ENCODE peak calls at places on chromosome 14, in nine cellular contexts. C is KG1; H is activated CD8-positive, alpha-beta T cell treated with anti-CD3 and anti-CD28 coated beads, Interleukin-2, amount 10 ng/mL, durations not matched to agents 7 days and 5 days; G is astrocyte of the hippocampus; L is CD4-positive, alpha-beta memory T cell; E is EH; B is right cardiac atrium; K is fibroblast of lung; S is CD4-positive, CD25-positive, alpha-beta regulatory T cell. V is an unnamed sample.

GRCh38 chr14:97219356-97220017 is 422.3 kb downstream of the VRK1 start:
- DNase-seq in K (no peak), G (peak), E (no peak), H (peak), B (no peak), S (no peak), L (no peak), C (peak), V (no peak)

GRCh38 chr14:72444701-72445100 is 449.2 kb downstream of the DPF3 start:
- DNase-seq in B (no peak), K (no peak), G (peak), L (no peak), E (no peak), H (no peak), C (no peak), S (no peak), V (no peak)

GRCh38 chr14:103418508-103418818 is 33.2 kb downstream of the MARK3 start:
- DNase-seq in H (no peak), E (peak), B (no peak), S (no peak), K (peak), G (peak), L (no peak), C (no peak), V (no peak)

GRCh38 chr14:94145902-94146527 is 16.6 kb upstream of the IFI27L2 start:
- DNase-seq in K (no peak), B (no peak), E (no peak), S (no peak), L (no peak), H (no peak), G (no peak), C (no peak), V (no peak)

GRCh38 chr14:20707622-20708021 is 19.1 kb downstream of the ANG start:
- DNase-seq in E (peak), G (no peak), H (no peak), K (no peak), B (no peak), S (no peak), C (no peak), L (no peak), V (no peak)

GRCh38 chr14:66272221-66272620 is 213.9 kb upstream of the CCDC196 start:
- DNase-seq in S (no peak), G (no peak), H (no peak), L (no peak), B (no peak), E (no peak), C (no peak), K (no peak), V (no peak)

GRCh38 chr14:50871914-50872732 is at the start of gene ABHD12B:
- DNase-seq in H (no peak), C (no peak), L (no peak), K (peak), E (no peak), B (peak), S (no peak), G (peak), V (no peak)

GRCh38 chr14:99562848-99563748 is 40.9 kb downstream of the CCDC85C start:
- DNase-seq in S (no peak), L (no peak), E (peak), H (no peak), K (peak), B (peak), C (no peak), G (peak), V (peak)

GRCh38 chr14:54577494-54577893 is 10.6 kb downstream of the SAMD4A start:
- DNase-seq in S (no peak), C (no peak), H (no peak), G (no peak), B (no peak), L (no peak), K (no peak), E (no peak), V (no peak)

GRCh38 chr14:45253754-45254300 is 825 bp upstream of the MIS18BP1 start:
- DNase-seq in H (peak), K (no peak), S (no peak), L (no peak), C (no peak), E (peak), B (peak), G (no peak), V (peak)

GRCh38 chr14:92880851-92881250 is 42.1 kb upstream of the CHGA start:
- DNase-seq in C (no peak), E (peak), S (no peak), B (peak), K (peak), G (peak), H (no peak), L (no peak), V (no peak)

GRCh38 chr14:54667764-54668163 is 100.8 kb downstream of the SAMD4A start:
- DNase-seq in C (no peak), E (no peak), L (no peak), S (no peak), K (no peak), H (no peak), G (no peak), B (no peak), V (no peak)

GRCh38 chr14:56244138-56244789 is 126.1 kb downstream of the PELI2 start:
- DNase-seq in H (no peak), C (no peak), G (peak), S (no peak), B (no peak), L (no peak), E (peak), K (peak), V (no peak)

GRCh38 chr14:61335876-61336275 is 14.5 kb downstream of the PRKCH start:
- DNase-seq in E (no peak), K (no peak), H (peak), B (no peak), S (no peak), L (peak), C (no peak), G (no peak), V (no peak)

GRCh38 chr14:104794641-104795467 is 694 bp downstream of the AKT1 start:
- DNase-seq in E (peak), K (peak), L (peak), C (no peak), H (peak), G (peak), S (peak), B (no peak), V (no peak)

GRCh38 chr14:55245657-55246268 is 25.5 kb upstream of the FBXO34 start:
- DNase-seq in B (no peak), E (peak), G (peak), C (peak), L (peak), S (peak), K (peak), H (peak), V (no peak)

GRCh38 chr14:39050389-39050788 is 52.6 kb downstream of the SEC23A start:
- DNase-seq in C (no peak), B (no peak), E (peak), G (peak), H (no peak), K (peak), S (no peak), L (no peak), V (no peak)

GRCh38 chr14:21300892-21301291 is 21.0 kb downstream of the RPGRIP1 start:
- DNase-seq in C (no peak), G (peak), S (no peak), K (no peak), H (peak), E (no peak), L (peak), B (peak), V (peak)

GRCh38 chr14:61662437-61663311 is 32.6 kb upstream of the HIF1A start:
- DNase-seq in G (peak), C (peak), E (peak), K (peak), H (peak), L (peak), S (peak), B (no peak), V (no peak)

GRCh38 chr14:96741151-96741977 is 55.8 kb upstream of the VRK1 start:
- DNase-seq in K (peak), C (peak), E (peak), B (peak), H (peak), G (peak), S (peak), L (peak), V (peak)

GRCh38 chr14:77848031-77848430 is 48.1 kb downstream of the ADCK1 start:
- DNase-seq in B (no peak), L (no peak), G (no peak), H (no peak), K (peak), C (no peak), E (peak), S (no peak), V (no peak)

V was measured in heart right ventricle.